ENCODE peak calls at places on chromosomes 13 and 19, in five cellular contexts. One of them, this sample, is unnamed.

GRCh38 chr19:28878862-28879566 is 333.9 kb downstream of the UQCRFS1 start:
- DNase-seq in BJ: peak; percentile 9
- DNase-seq in BE2C: peak; percentile 63
- DNase-seq in fibroblast of mammary gland: peak; percentile 75
- DNase-seq in AG10803: peak; percentile 74
- DNase-seq in this sample: peak; percentile 68

GRCh38 chr19:17942582-17943283 is 9.9 kb downstream of the CCDC124 start:
- DNase-seq in BJ: no peak
- DNase-seq in BE2C: peak; percentile 23
- DNase-seq in fibroblast of mammary gland: no peak
- DNase-seq in AG10803: no peak
- DNase-seq in this sample: no peak

GRCh38 chr19:6663236-6664187 is 6.4 kb downstream of the TNFSF14 start:
- DNase-seq in BJ: no peak
- DNase-seq in BE2C: no peak
- DNase-seq in fibroblast of mammary gland: peak; percentile 26
- DNase-seq in AG10803: peak; percentile 13
- DNase-seq in this sample: no peak

GRCh38 chr13:77865588-77865987 is 53.0 kb downstream of the EDNRB start:
- DNase-seq in BJ: no peak
- DNase-seq in BE2C: no peak
- DNase-seq in fibroblast of mammary gland: no peak
- DNase-seq in AG10803: no peak
- DNase-seq in this sample: no peak

GRCh38 chr19:40419066-40419612 is 6.0 kb upstream of the PRX start:
- DNase-seq in BJ: no peak
- DNase-seq in BE2C: no peak
- DNase-seq in fibroblast of mammary gland: no peak
- DNase-seq in AG10803: no peak
- DNase-seq in this sample: no peak

GRCh38 chr19:17796013-17796837 is 1.3 kb downstream of the B3GNT3 start:
- DNase-seq in BJ: no peak
- DNase-seq in BE2C: no peak
- DNase-seq in fibroblast of mammary gland: no peak
- DNase-seq in AG10803: no peak
- DNase-seq in this sample: no peak

GRCh38 chr19:5321851-5322681 is 18.5 kb downstream of the PTPRS start:
- DNase-seq in BJ: no peak
- DNase-seq in BE2C: peak; percentile 44
- DNase-seq in fibroblast of mammary gland: no peak
- DNase-seq in AG10803: no peak
- DNase-seq in this sample: no peak

GRCh38 chr13:32746474-32746873 is 160.2 kb downstream of the PDS5B start:
- DNase-seq in BJ: no peak
- DNase-seq in BE2C: no peak
- DNase-seq in fibroblast of mammary gland: no peak
- DNase-seq in AG10803: peak; percentile 45
- DNase-seq in this sample: no peak

GRCh38 chr13:74966814-74967213 is 515.2 kb downstream of the TBC1D4 start:
- DNase-seq in BJ: no peak
- DNase-seq in BE2C: peak; percentile 49
- DNase-seq in fibroblast of mammary gland: peak; percentile 12
- DNase-seq in AG10803: peak; percentile 40
- DNase-seq in this sample: peak; percentile 14

GRCh38 chr13:49517461-49517860 is 21.7 kb downstream of the PHF11 start:
- DNase-seq in BJ: no peak
- DNase-seq in BE2C: peak; percentile 50
- DNase-seq in fibroblast of mammary gland: peak; percentile 34
- DNase-seq in AG10803: peak; percentile 26
- DNase-seq in this sample: peak; percentile 9
- TF ChIP-seq CTCF in BJ: peak; percentile 72
- TF ChIP-seq CTCF in BE2C: peak; percentile 78
- TF ChIP-seq CTCF in fibroblast of mammary gland: peak; percentile 35
- TF ChIP-seq CTCF in AG10803: peak; percentile 54
- TF ChIP-seq CTCF in this sample: peak; percentile 46

DNA sequence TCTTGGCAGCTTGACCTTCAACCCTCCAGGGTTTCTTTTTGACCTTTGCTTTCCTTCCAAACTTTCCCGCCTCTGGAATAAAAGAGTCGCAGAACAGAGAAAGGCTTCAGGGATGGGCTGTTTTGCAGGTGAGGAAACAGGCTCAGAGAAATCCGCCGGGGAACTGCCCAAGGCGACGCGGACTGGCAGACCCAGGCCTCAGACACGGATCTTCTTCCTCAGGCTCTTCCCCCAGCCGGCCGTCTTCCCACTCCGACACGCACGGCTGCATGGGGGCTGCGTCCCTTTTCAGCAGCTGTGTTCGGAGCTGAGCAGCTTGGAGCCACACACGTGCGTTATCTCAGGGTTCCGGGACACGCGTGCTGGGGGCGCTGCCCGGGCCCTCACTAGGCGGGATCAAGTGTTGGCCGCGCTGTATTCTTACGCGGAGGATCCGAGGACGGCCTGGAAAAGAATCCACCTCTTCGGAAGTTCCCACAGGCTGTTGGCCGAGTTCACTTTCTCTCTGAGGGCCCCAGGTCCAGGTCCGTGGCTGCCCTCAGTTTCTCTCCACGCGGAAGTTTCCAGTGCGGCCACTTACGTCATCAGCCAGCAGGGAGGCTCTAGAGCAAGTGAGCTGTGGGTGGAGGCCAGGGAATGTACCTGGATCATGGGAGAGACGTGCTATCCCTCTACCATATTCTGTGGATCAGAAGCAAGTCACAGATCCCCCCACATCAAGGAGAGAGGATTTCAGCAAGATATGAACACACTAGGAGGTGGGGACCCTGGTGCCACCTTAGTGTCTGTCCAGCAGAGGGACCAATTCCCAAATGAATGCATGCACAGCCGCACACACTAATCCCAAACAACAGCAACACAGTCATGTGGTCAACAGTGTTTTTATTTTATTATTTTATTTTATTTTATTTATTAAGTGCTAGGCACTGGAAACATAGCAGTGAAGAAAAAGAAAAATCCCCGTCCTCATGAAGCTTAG is 100.4 kb downstream of the ING1 start:
- DNase-seq in BJ: no peak
- DNase-seq in BE2C: no peak
- DNase-seq in fibroblast of mammary gland: peak; percentile 7
- DNase-seq in AG10803: no peak
- DNase-seq in this sample: no peak
- TF ChIP-seq CTCF in BJ: no peak
- TF ChIP-seq CTCF in BE2C: peak; percentile 21
- TF ChIP-seq CTCF in fibroblast of mammary gland: no peak
- TF ChIP-seq CTCF in AG10803: no peak
- TF ChIP-seq CTCF in this sample: peak; percentile 18

DNA sequence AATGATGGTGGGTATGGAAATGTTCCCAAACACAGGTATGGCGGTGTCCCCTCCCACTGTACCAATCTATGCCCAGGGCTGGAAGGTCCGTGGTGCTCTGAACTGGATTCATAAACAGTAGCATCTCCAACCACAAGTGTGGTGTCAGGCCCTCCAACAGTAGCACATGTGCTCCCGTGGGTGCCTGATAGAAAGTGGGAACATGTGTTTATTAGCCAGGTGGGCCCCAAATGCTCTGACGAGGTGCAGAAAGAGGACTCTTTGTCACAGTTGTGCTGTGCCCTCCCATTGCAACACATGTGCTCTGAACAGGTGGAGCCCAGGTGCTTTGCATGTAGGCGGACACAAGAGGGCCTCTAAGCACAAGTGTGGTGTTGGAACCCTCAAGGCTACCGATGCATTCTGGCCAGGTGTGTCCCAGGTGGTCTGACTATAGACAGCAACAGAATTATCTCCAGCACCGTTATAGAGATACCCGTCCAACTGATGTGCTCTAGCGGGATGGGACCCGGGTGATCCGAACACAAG is 75.4 kb upstream of the ZNF30 start:
- DNase-seq in BJ: no peak
- DNase-seq in BE2C: no peak
- DNase-seq in fibroblast of mammary gland: no peak
- DNase-seq in AG10803: no peak
- DNase-seq in this sample: no peak
- TF ChIP-seq CTCF in BJ: no peak
- TF ChIP-seq CTCF in BE2C: no peak
- TF ChIP-seq CTCF in fibroblast of mammary gland: no peak
- TF ChIP-seq CTCF in AG10803: no peak
- TF ChIP-seq CTCF in this sample: no peak

GRCh38 chr19:57465680-57466381 is 8.9 kb upstream of the VN1R1 start:
- DNase-seq in BJ: no peak
- DNase-seq in BE2C: peak; percentile 36
- DNase-seq in fibroblast of mammary gland: peak; percentile 32
- DNase-seq in AG10803: peak; percentile 23
- DNase-seq in this sample: no peak
- TF ChIP-seq CTCF in BJ: peak; percentile 26
- TF ChIP-seq CTCF in BE2C: peak; percentile 74
- TF ChIP-seq CTCF in fibroblast of mammary gland: peak; percentile 38
- TF ChIP-seq CTCF in AG10803: peak; percentile 45
- TF ChIP-seq CTCF in this sample: peak; percentile 48

GRCh38 chr13:31100721-31101120 is 61.0 kb downstream of the HSPH1 start:
- DNase-seq in BJ: no peak
- DNase-seq in BE2C: no peak
- DNase-seq in fibroblast of mammary gland: no peak
- DNase-seq in AG10803: no peak
- DNase-seq in this sample: no peak

GRCh38 chr13:31107109-31107508 is 54.6 kb downstream of the HSPH1 start:
- DNase-seq in BJ: no peak
- DNase-seq in BE2C: no peak
- DNase-seq in fibroblast of mammary gland: no peak
- DNase-seq in AG10803: no peak
- DNase-seq in this sample: no peak

GRCh38 chr13:31105856-31106255 is 55.8 kb downstream of the HSPH1 start:
- DNase-seq in BJ: no peak
- DNase-seq in BE2C: no peak
- DNase-seq in fibroblast of mammary gland: no peak
- DNase-seq in AG10803: no peak
- DNase-seq in this sample: no peak

GRCh38 chr13:31101511-31102170 is 60.1 kb downstream of the HSPH1 start:
- DNase-seq in BJ: no peak
- DNase-seq in BE2C: no peak
- DNase-seq in fibroblast of mammary gland: no peak
- DNase-seq in AG10803: peak; percentile 35
- DNase-seq in this sample: no peak

DNA sequence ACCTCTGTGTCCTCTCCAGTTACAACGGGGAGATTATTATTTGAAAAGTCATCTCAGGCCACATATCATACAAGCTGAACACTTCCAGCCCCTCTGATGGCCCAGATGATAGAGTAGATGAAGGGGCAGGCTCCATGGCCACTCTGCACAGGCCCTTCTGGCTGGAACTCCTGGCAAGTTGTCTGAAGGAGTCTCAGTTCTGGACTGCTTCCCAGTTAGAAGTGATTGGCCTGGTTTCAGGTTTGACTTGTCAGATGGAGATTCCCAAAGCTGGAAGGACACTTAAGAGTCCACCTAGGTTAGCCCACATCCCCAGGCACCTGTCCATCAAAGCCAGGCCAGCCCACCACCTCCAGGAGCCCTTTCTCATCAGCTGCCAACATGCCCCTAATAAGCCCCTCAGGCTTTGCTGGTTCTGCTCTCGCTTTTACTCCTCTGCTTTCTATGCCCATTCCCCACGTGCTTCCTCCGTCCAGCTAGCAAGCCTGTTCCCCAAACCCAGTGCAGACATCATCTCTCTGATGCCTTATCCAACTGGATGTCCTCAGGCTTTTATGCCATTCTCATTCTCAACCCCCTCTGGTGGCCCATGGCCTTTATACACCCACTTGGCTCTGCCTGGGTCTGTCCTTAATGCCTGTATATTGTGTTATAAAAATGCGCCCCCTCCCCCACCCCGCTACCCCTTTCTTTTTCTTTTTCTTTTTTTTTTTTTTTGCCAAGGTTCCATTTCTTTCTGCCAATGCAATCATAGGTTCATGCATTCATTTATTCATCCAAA is 56.5 kb downstream of the HSPH1 start:
- DNase-seq in BJ: no peak
- DNase-seq in BE2C: no peak
- DNase-seq in fibroblast of mammary gland: peak; percentile 24
- DNase-seq in AG10803: no peak
- DNase-seq in this sample: no peak
- TF ChIP-seq CTCF in BJ: no peak
- TF ChIP-seq CTCF in BE2C: no peak
- TF ChIP-seq CTCF in fibroblast of mammary gland: no peak
- TF ChIP-seq CTCF in AG10803: peak; percentile 6
- TF ChIP-seq CTCF in this sample: no peak

GRCh38 chr19:49363265-49364082 is at the start of gene DKKL1:
- DNase-seq in BJ: peak; percentile 98
- DNase-seq in BE2C: peak; percentile 99
- DNase-seq in fibroblast of mammary gland: peak; percentile 99
- DNase-seq in AG10803: peak; percentile 98
- DNase-seq in this sample: peak; percentile 100
- TF ChIP-seq CTCF in BJ: peak; percentile 29
- TF ChIP-seq CTCF in BE2C: no peak
- TF ChIP-seq CTCF in fibroblast of mammary gland: no peak
- TF ChIP-seq CTCF in AG10803: peak; percentile 38
- TF ChIP-seq CTCF in this sample: peak; percentile 22

GRCh38 chr19:50890422-50891252 is 17.4 kb downstream of the KLK2 start:
- DNase-seq in BJ: no peak
- DNase-seq in BE2C: no peak
- DNase-seq in fibroblast of mammary gland: peak; percentile 47
- DNase-seq in AG10803: peak; percentile 30
- DNase-seq in this sample: no peak

GRCh38 chr19:50894478-50895356 is 16.5 kb downstream of the KLK4 start:
- DNase-seq in BJ: no peak
- DNase-seq in BE2C: no peak
- DNase-seq in fibroblast of mammary gland: no peak
- DNase-seq in AG10803: no peak
- DNase-seq in this sample: no peak

GRCh38 chr19:50896591-50897190 is 14.5 kb downstream of the KLK4 start:
- DNase-seq in BJ: no peak
- DNase-seq in BE2C: peak; percentile 81
- DNase-seq in fibroblast of mammary gland: peak; percentile 85
- DNase-seq in AG10803: peak; percentile 24
- DNase-seq in this sample: no peak

GRCh38 chr19:50891253-50891625 is 18.0 kb downstream of the KLK2 start:
- DNase-seq in BJ: no peak
- DNase-seq in BE2C: no peak
- DNase-seq in fibroblast of mammary gland: no peak
- DNase-seq in AG10803: no peak
- DNase-seq in this sample: no peak

DNA sequence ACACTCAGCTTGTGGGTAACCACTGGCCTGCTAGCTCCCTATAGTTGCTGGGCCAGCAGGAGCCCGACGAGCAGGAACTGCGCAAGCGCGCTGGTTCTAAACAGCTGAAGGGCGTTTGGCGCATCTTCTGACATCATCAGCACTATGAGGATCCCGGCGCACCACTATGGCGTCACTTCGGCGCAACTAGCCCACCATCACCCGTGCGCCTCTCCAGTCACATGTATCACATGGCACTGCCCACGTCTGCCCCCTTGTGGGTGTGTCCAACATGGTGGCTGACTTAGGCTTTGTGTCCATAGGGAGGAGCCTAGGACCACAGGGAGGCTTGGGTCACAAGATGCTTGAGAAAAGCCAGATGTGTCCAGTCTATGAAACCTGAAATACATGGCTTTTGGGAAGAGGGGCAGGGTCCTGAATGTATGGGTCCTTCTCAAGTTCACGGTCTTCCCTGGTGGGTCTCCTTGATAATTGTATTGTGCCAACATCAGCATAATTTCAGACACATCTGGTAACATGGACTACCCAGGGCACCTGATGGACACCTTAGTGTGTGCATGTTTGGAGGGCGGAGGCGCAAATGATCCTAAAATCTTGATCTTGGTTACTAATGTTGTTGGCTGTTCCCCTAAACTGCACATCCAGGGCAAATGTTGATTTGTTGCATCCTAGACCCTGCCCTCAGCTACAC is 18.0 kb downstream of the KLK4 start:
- DNase-seq in BJ: no peak
- DNase-seq in BE2C: peak; percentile 77
- DNase-seq in fibroblast of mammary gland: peak; percentile 5
- DNase-seq in AG10803: no peak
- DNase-seq in this sample: no peak
- TF ChIP-seq CTCF in BJ: peak; percentile 6
- TF ChIP-seq CTCF in BE2C: peak; percentile 55
- TF ChIP-seq CTCF in fibroblast of mammary gland: no peak
- TF ChIP-seq CTCF in AG10803: no peak
- TF ChIP-seq CTCF in this sample: peak; percentile 24